ENCODE peak calls at places on chromosomes 12 and 14, in eight cellular contexts. One of them, this sample, is unnamed.

GRCh38 chr14:68975667-68976066 is 3.4 kb downstream of the ACTN1 start:
- DNase-seq in hypothalamus: no peak
- DNase-seq in mammary epithelial cell: peak; percentile 85
- DNase-seq in LHCN-M2: peak; percentile 51
- DNase-seq in midbrain: no peak
- DNase-seq in stimulated activated CD4-positive, alpha-beta T cell treated with anti-CD3 and anti-CD28 coated beads, Interleukin-1b, Interleukin-23, amount 100 ng/mL, for 1 hour: no peak
- DNase-seq in T-helper 9 cell: no peak
- DNase-seq in cardiac muscle cell: peak; percentile 87
- DNase-seq in this sample: no peak

GRCh38 chr14:85248881-85249635 is 280.9 kb upstream of the FLRT2 start:
- DNase-seq in hypothalamus: no peak
- DNase-seq in LHCN-M2: no peak
- DNase-seq in mammary epithelial cell: peak; percentile 48
- DNase-seq in midbrain: no peak
- DNase-seq in stimulated activated CD4-positive, alpha-beta T cell treated with anti-CD3 and anti-CD28 coated beads, Interleukin-1b, Interleukin-23, amount 100 ng/mL, for 1 hour: no peak
- DNase-seq in T-helper 9 cell: no peak
- DNase-seq in cardiac muscle cell: peak; percentile 39
- DNase-seq in this sample: no peak

GRCh38 chr12:30902001-30902400 is 24.5 kb upstream of the TSPAN11 start:
- DNase-seq in hypothalamus: no peak
- DNase-seq in mammary epithelial cell: no peak
- DNase-seq in stimulated activated CD4-positive, alpha-beta T cell treated with anti-CD3 and anti-CD28 coated beads, Interleukin-1b, Interleukin-23, amount 100 ng/mL, for 1 hour: no peak
- DNase-seq in T-helper 9 cell: no peak
- DNase-seq in cardiac muscle cell: no peak
- DNase-seq in midbrain: no peak
- DNase-seq in LHCN-M2: no peak
- DNase-seq in this sample: no peak

GRCh38 chr14:39203659-39204606 is 28.9 kb downstream of the PNN start:
- DNase-seq in midbrain: no peak
- DNase-seq in cardiac muscle cell: no peak
- DNase-seq in LHCN-M2: no peak
- DNase-seq in mammary epithelial cell: peak; percentile 78
- DNase-seq in hypothalamus: no peak
- DNase-seq in stimulated activated CD4-positive, alpha-beta T cell treated with anti-CD3 and anti-CD28 coated beads, Interleukin-1b, Interleukin-23, amount 100 ng/mL, for 1 hour: no peak
- DNase-seq in T-helper 9 cell: no peak
- DNase-seq in this sample: no peak

GRCh38 chr14:101721951-101722661 is 39.4 kb upstream of the PPP2R5C start:
- DNase-seq in hypothalamus: no peak
- DNase-seq in cardiac muscle cell: peak; percentile 40
- DNase-seq in mammary epithelial cell: peak; percentile 85
- DNase-seq in midbrain: no peak
- DNase-seq in LHCN-M2: no peak
- DNase-seq in stimulated activated CD4-positive, alpha-beta T cell treated with anti-CD3 and anti-CD28 coated beads, Interleukin-1b, Interleukin-23, amount 100 ng/mL, for 1 hour: peak; percentile 11
- DNase-seq in T-helper 9 cell: peak; percentile 67
- DNase-seq in this sample: peak; percentile 38

GRCh38 chr14:96824283-96824682 is 27.1 kb downstream of the VRK1 start:
- DNase-seq in LHCN-M2: peak; percentile 34
- DNase-seq in mammary epithelial cell: peak; percentile 69
- DNase-seq in cardiac muscle cell: peak; percentile 69
- DNase-seq in midbrain: no peak
- DNase-seq in T-helper 9 cell: no peak
- DNase-seq in hypothalamus: no peak
- DNase-seq in stimulated activated CD4-positive, alpha-beta T cell treated with anti-CD3 and anti-CD28 coated beads, Interleukin-1b, Interleukin-23, amount 100 ng/mL, for 1 hour: no peak
- DNase-seq in this sample: no peak

GRCh38 chr12:38540156-38540555 is 223.6 kb downstream of the ALG10B start:
- DNase-seq in mammary epithelial cell: no peak
- DNase-seq in stimulated activated CD4-positive, alpha-beta T cell treated with anti-CD3 and anti-CD28 coated beads, Interleukin-1b, Interleukin-23, amount 100 ng/mL, for 1 hour: no peak
- DNase-seq in LHCN-M2: no peak
- DNase-seq in hypothalamus: no peak
- DNase-seq in cardiac muscle cell: no peak
- DNase-seq in T-helper 9 cell: no peak
- DNase-seq in midbrain: no peak
- DNase-seq in this sample: peak; percentile 58

GRCh38 chr12:130470969-130471368 is 133.3 kb downstream of the PIWIL1 start:
- DNase-seq in LHCN-M2: no peak
- DNase-seq in T-helper 9 cell: no peak
- DNase-seq in mammary epithelial cell: no peak
- DNase-seq in hypothalamus: no peak
- DNase-seq in cardiac muscle cell: no peak
- DNase-seq in midbrain: no peak
- DNase-seq in stimulated activated CD4-positive, alpha-beta T cell treated with anti-CD3 and anti-CD28 coated beads, Interleukin-1b, Interleukin-23, amount 100 ng/mL, for 1 hour: no peak
- DNase-seq in this sample: no peak

GRCh38 chr14:101499080-101499479 is 62.2 kb upstream of the DIO3 start:
- DNase-seq in midbrain: no peak
- DNase-seq in T-helper 9 cell: no peak
- DNase-seq in LHCN-M2: no peak
- DNase-seq in mammary epithelial cell: no peak
- DNase-seq in stimulated activated CD4-positive, alpha-beta T cell treated with anti-CD3 and anti-CD28 coated beads, Interleukin-1b, Interleukin-23, amount 100 ng/mL, for 1 hour: no peak
- DNase-seq in cardiac muscle cell: no peak
- DNase-seq in hypothalamus: no peak
- DNase-seq in this sample: no peak

GRCh38 chr14:79749051-79749450 is 462.3 kb downstream of the DIO2 start:
- DNase-seq in hypothalamus: no peak
- DNase-seq in mammary epithelial cell: no peak
- DNase-seq in cardiac muscle cell: no peak
- DNase-seq in T-helper 9 cell: no peak
- DNase-seq in midbrain: no peak
- DNase-seq in LHCN-M2: no peak
- DNase-seq in stimulated activated CD4-positive, alpha-beta T cell treated with anti-CD3 and anti-CD28 coated beads, Interleukin-1b, Interleukin-23, amount 100 ng/mL, for 1 hour: no peak
- DNase-seq in this sample: no peak

This sample was measured in T47D.